ENCODE peak calls at places on chromosomes 11 and 22, in nine cellular contexts. X is IMR-90, G is Panc1, F is GM06990, Z is brain microvascular endothelial cell, C is tibial artery, W is lung, R is BJ, Q is mucosa of descending colon. E is an unnamed sample.

GRCh38 chr11:4459470-4459869 is 10.4 kb downstream of the OR52K2 start:
- DNase-seq in X (no peak), G (no peak), F (no peak), Z (no peak), C (no peak), W (peak; percentile 36), R (no peak), Q (no peak), E (no peak)

GRCh38 chr11:120517390-120518315 is 6.1 kb downstream of the GRIK4 start:
- DNase-seq in X (peak; percentile 52), G (no peak), F (no peak), Z (peak; percentile 34), C (peak; percentile 51), W (no peak), R (no peak), Q (no peak), E (no peak)

GRCh38 chr22:28112548-28113043 is 193.5 kb upstream of the PITPNB start:
- DNase-seq in X (peak; percentile 43), G (no peak), F (no peak), Z (peak; percentile 45), C (no peak), W (peak; percentile 34), R (no peak), Q (no peak), E (peak; percentile 56)

GRCh38 chr11:115042002-115042401 is 363.7 kb downstream of the NXPE2 start:
- DNase-seq in X (no peak), G (no peak), F (no peak), Z (no peak), C (no peak), W (no peak), R (no peak), Q (no peak), E (no peak)

GRCh38 chr22:37060801-37061610 is 9.5 kb downstream of the KCTD17 start:
- DNase-seq in X (no peak), G (no peak), F (peak; percentile 34), Z (no peak), C (no peak), W (no peak), R (no peak), Q (no peak), E (no peak)

GRCh38 chr11:10540546-10540914 is 457 bp downstream of the RNF141 start:
- DNase-seq in X (peak; percentile 18), G (no peak), F (no peak), Z (peak; percentile 13), C (no peak), W (peak; percentile 53), R (no peak), Q (no peak), E (peak; percentile 8)

GRCh38 chr22:31972180-31972579 is 27.8 kb downstream of the YWHAH start:
- DNase-seq in X (no peak), G (no peak), F (no peak), Z (no peak), C (no peak), W (no peak), R (no peak), Q (peak; percentile 62), E (no peak)

GRCh38 chr22:28252539-28252938 is 333.5 kb upstream of the PITPNB start:
- DNase-seq in X (no peak), G (no peak), F (no peak), Z (no peak), C (no peak), W (no peak), R (no peak), Q (no peak), E (no peak)

GRCh38 chr22:48834404-48834803 is 993.3 kb downstream of the BRD1 start:
- DNase-seq in X (no peak), G (no peak), F (no peak), Z (no peak), C (no peak), W (no peak), R (no peak), Q (no peak), E (no peak)

GRCh38 chr22:19455585-19456370 is 8.3 kb upstream of the C22orf39 start:
- DNase-seq in X (peak; percentile 15), G (no peak), F (no peak), Z (peak; percentile 11), C (no peak), W (no peak), R (no peak), Q (no peak), E (no peak)

GRCh38 chr11:126716456-126717083 is 284.0 kb downstream of the KIRREL3 start:
- DNase-seq in X (peak; percentile 43), G (peak; percentile 18), F (no peak), Z (peak; percentile 36), C (no peak), W (peak; percentile 41), R (no peak), Q (peak; percentile 50), E (peak; percentile 71)

GRCh38 chr22:35205141-35205775 is 52.0 kb upstream of the HMGXB4 start:
- DNase-seq in X (no peak), G (no peak), F (no peak), Z (no peak), C (no peak), W (no peak), R (no peak), Q (no peak), E (no peak)

GRCh38 chr11:111334495-111335123 is 36.3 kb downstream of the POU2AF3 start:
- DNase-seq in X (no peak), G (no peak), F (no peak), Z (no peak), C (no peak), W (no peak), R (no peak), Q (peak; percentile 55), E (no peak)

GRCh38 chr22:29154364-29155048 is 51.2 kb upstream of the EMID1 start:
- DNase-seq in X (peak; percentile 51), G (peak; percentile 5), F (peak; percentile 73), Z (peak; percentile 44), C (peak; percentile 78), W (peak; percentile 79), R (no peak), Q (peak; percentile 90), E (peak; percentile 92)

GRCh38 chr22:36010090-36010489 is 18.5 kb downstream of the RBFOX2 start:
- DNase-seq in X (no peak), G (no peak), F (no peak), Z (no peak), C (no peak), W (no peak), R (no peak), Q (no peak), E (no peak)

GRCh38 chr11:76663912-76664440 is 6.6 kb downstream of the LRRC32 start:
- DNase-seq in X (no peak), G (no peak), F (no peak), Z (no peak), C (peak; percentile 34), W (no peak), R (no peak), Q (no peak), E (no peak)

GRCh38 chr11:3002346-3002745 is 10.2 kb upstream of the NAP1L4 start:
- DNase-seq in X (no peak), G (no peak), F (no peak), Z (no peak), C (peak; percentile 56), W (no peak), R (no peak), Q (no peak), E (no peak)

DNA sequence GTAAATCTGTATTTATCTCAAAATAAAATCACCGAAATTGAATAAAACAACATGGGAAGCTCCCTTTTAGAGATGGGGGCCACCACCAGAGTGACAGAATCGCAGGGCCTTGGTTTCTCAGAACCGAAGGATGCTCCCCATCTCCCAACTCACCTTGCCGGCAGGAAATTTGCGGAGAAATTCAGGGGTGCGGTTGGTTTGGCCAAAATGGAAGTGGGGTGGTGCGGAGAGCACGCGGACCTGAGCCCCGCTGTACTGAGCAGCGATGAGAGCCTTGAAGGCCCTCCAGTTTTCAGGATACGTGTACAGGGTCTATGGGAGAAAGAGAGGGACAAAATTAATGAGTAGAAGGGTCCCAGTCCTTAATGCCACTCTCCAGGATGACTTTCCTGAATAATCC is 1.3 kb downstream of the EEF1G start:
- DNase-seq in X (no peak), G (no peak), F (no peak), Z (no peak), C (no peak), W (no peak), R (no peak), Q (no peak), E (no peak)
- H3K36me3 ChIP-seq in X (peaks cover 51% of the 10 kb centered on the region), G (peaks cover 32% of the 10 kb centered on the region), F (peaks cover 24% of the 10 kb centered on the region), Z (peaks cover 51% of the 10 kb centered on the region), C (peaks cover 42% of the 10 kb centered on the region), W (peaks cover 35% of the 10 kb centered on the region), R (peaks cover 20% of the 10 kb centered on the region), Q (peaks cover 11% of the 10 kb centered on the region), E (peaks cover 92% of the 10 kb centered on the region)

GRCh38 chr11:69997352-69997751 is 80.8 kb upstream of the ANO1 start:
- DNase-seq in X (no peak), G (no peak), F (no peak), Z (no peak), C (no peak), W (no peak), R (no peak), Q (no peak), E (no peak)
- H3K36me3 ChIP-seq in X (no peaks in the 10 kb centered on the region), G (no peaks in the 10 kb centered on the region), F (no peaks in the 10 kb centered on the region), Z (no peaks in the 10 kb centered on the region), C (no peaks in the 10 kb centered on the region), W (no peaks in the 10 kb centered on the region), R (no peaks in the 10 kb centered on the region), Q (no peaks in the 10 kb centered on the region), E (no peaks in the 10 kb centered on the region)

GRCh38 chr11:64364911-64365310 is 5.9 kb downstream of the RPS6KA4 start:
- DNase-seq in X (no peak), G (no peak), F (no peak), Z (no peak), C (no peak), W (no peak), R (no peak), Q (no peak), E (no peak)
- H3K36me3 ChIP-seq in X (peaks cover 59% of the 10 kb centered on the region), G (peaks cover 6% of the 10 kb centered on the region), F (peaks cover 25% of the 10 kb centered on the region), Z (peaks cover 58% of the 10 kb centered on the region), C (peaks cover 59% of the 10 kb centered on the region), W (peaks cover 70% of the 10 kb centered on the region), R (peaks cover 33% of the 10 kb centered on the region), Q (peaks cover 12% of the 10 kb centered on the region), E (peaks cover 38% of the 10 kb centered on the region)

GRCh38 chr22:30334601-30335000 is 7.9 kb upstream of the TBC1D10A start:
- DNase-seq in X (no peak), G (no peak), F (no peak), Z (no peak), C (no peak), W (no peak), R (no peak), Q (no peak), E (no peak)

GRCh38 chr22:30335236-30335635 is 8.5 kb upstream of the TBC1D10A start:
- DNase-seq in X (no peak), G (no peak), F (no peak), Z (no peak), C (no peak), W (no peak), R (no peak), Q (no peak), E (no peak)

GRCh38 chr22:30332994-30333706 is 6.4 kb upstream of the TBC1D10A start:
- DNase-seq in X (no peak), G (no peak), F (no peak), Z (no peak), C (no peak), W (no peak), R (no peak), Q (no peak), E (no peak)

GRCh38 chr22:30332551-30332950 is 5.8 kb upstream of the TBC1D10A start:
- DNase-seq in X (no peak), G (no peak), F (no peak), Z (no peak), C (no peak), W (no peak), R (no peak), Q (no peak), E (no peak)

GRCh38 chr22:30333707-30334087 is 7.0 kb upstream of the TBC1D10A start:
- DNase-seq in X (no peak), G (no peak), F (no peak), Z (no peak), C (no peak), W (no peak), R (no peak), Q (no peak), E (no peak)
- H3K36me3 ChIP-seq in X (peaks cover 68% of the 10 kb centered on the region), G (peaks cover 3% of the 10 kb centered on the region), F (peaks cover 49% of the 10 kb centered on the region), Z (peaks cover 68% of the 10 kb centered on the region), C (peaks cover 66% of the 10 kb centered on the region), W (peaks cover 68% of the 10 kb centered on the region), R (peaks cover 30% of the 10 kb centered on the region), Q (peaks cover 30% of the 10 kb centered on the region), E (peaks cover 64% of the 10 kb centered on the region)